ENCODE peak calls at places on chromosomes 13 and 19, in nine cellular contexts. One of them, this sample, is unnamed.

GRCh38 chr13:81907973-81908372 is 1567.0 kb upstream of the SPRY2 start:
- DNase-seq in heart left ventricle: no peak
- DNase-seq in breast epithelium: no peak
- DNase-seq in osteoblast: no peak
- DNase-seq in foreskin fibroblast: no peak
- DNase-seq in GM23248: no peak
- DNase-seq in transverse colon: no peak
- DNase-seq in CD4-positive, CD25-positive, alpha-beta regulatory T cell: no peak
- DNase-seq in right lobe of liver: no peak
- DNase-seq in this sample: no peak

GRCh38 chr13:100454876-100455275 is 133.7 kb downstream of the GGACT start:
- DNase-seq in heart left ventricle: no peak
- DNase-seq in foreskin fibroblast: peak
- DNase-seq in transverse colon: no peak
- DNase-seq in osteoblast: no peak
- DNase-seq in GM23248: peak
- DNase-seq in CD4-positive, CD25-positive, alpha-beta regulatory T cell: peak
- DNase-seq in breast epithelium: no peak
- DNase-seq in right lobe of liver: no peak
- DNase-seq in this sample: no peak

GRCh38 chr13:63864171-63864902 is 2448.7 kb upstream of the PCDH20 start:
- DNase-seq in CD4-positive, CD25-positive, alpha-beta regulatory T cell: no peak
- DNase-seq in heart left ventricle: no peak
- DNase-seq in GM23248: no peak
- DNase-seq in right lobe of liver: no peak
- DNase-seq in foreskin fibroblast: peak
- DNase-seq in breast epithelium: no peak
- DNase-seq in osteoblast: no peak
- DNase-seq in transverse colon: no peak
- DNase-seq in this sample: no peak

GRCh38 chr13:75271851-75272250 is 210.1 kb downstream of the TBC1D4 start:
- DNase-seq in osteoblast: no peak
- DNase-seq in CD4-positive, CD25-positive, alpha-beta regulatory T cell: no peak
- DNase-seq in right lobe of liver: no peak
- DNase-seq in GM23248: peak
- DNase-seq in heart left ventricle: no peak
- DNase-seq in breast epithelium: no peak
- DNase-seq in foreskin fibroblast: peak
- DNase-seq in transverse colon: no peak
- DNase-seq in this sample: no peak

GRCh38 chr19:8396563-8397203 is 6.5 kb downstream of the RAB11B start:
- DNase-seq in CD4-positive, CD25-positive, alpha-beta regulatory T cell: peak
- DNase-seq in osteoblast: peak
- DNase-seq in heart left ventricle: peak
- DNase-seq in right lobe of liver: no peak
- DNase-seq in breast epithelium: peak
- DNase-seq in foreskin fibroblast: peak
- DNase-seq in GM23248: peak
- DNase-seq in transverse colon: peak
- DNase-seq in this sample: peak

GRCh38 chr13:22432690-22433089 is 748.1 kb upstream of the SGCG start:
- DNase-seq in breast epithelium: no peak
- DNase-seq in osteoblast: no peak
- DNase-seq in foreskin fibroblast: no peak
- DNase-seq in GM23248: no peak
- DNase-seq in heart left ventricle: no peak
- DNase-seq in right lobe of liver: no peak
- DNase-seq in CD4-positive, CD25-positive, alpha-beta regulatory T cell: no peak
- DNase-seq in transverse colon: no peak
- DNase-seq in this sample: no peak

GRCh38 chr19:4538601-4538954 is 1.3 kb downstream of the LRG1 start:
- DNase-seq in GM23248: no peak
- DNase-seq in foreskin fibroblast: no peak
- DNase-seq in heart left ventricle: no peak
- DNase-seq in osteoblast: no peak
- DNase-seq in transverse colon: no peak
- DNase-seq in right lobe of liver: no peak
- DNase-seq in CD4-positive, CD25-positive, alpha-beta regulatory T cell: no peak
- DNase-seq in breast epithelium: no peak
- DNase-seq in this sample: no peak

GRCh38 chr13:63481334-63481733 is 2065.7 kb upstream of the PCDH20 start:
- DNase-seq in osteoblast: peak
- DNase-seq in foreskin fibroblast: no peak
- DNase-seq in CD4-positive, CD25-positive, alpha-beta regulatory T cell: no peak
- DNase-seq in right lobe of liver: no peak
- DNase-seq in breast epithelium: no peak
- DNase-seq in GM23248: no peak
- DNase-seq in transverse colon: no peak
- DNase-seq in heart left ventricle: no peak
- DNase-seq in this sample: no peak

GRCh38 chr13:50094615-50095293 is 79.5 kb downstream of the KCNRG start:
- DNase-seq in CD4-positive, CD25-positive, alpha-beta regulatory T cell: no peak
- DNase-seq in transverse colon: no peak
- DNase-seq in heart left ventricle: no peak
- DNase-seq in foreskin fibroblast: no peak
- DNase-seq in GM23248: peak
- DNase-seq in right lobe of liver: no peak
- DNase-seq in osteoblast: peak
- DNase-seq in breast epithelium: no peak
- DNase-seq in this sample: no peak

GRCh38 chr19:17861542-17862402 is 2.1 kb downstream of the RPL18A start:
- DNase-seq in GM23248: no peak
- DNase-seq in right lobe of liver: no peak
- DNase-seq in heart left ventricle: no peak
- DNase-seq in transverse colon: no peak
- DNase-seq in foreskin fibroblast: no peak
- DNase-seq in CD4-positive, CD25-positive, alpha-beta regulatory T cell: no peak
- DNase-seq in breast epithelium: no peak
- DNase-seq in osteoblast: peak
- DNase-seq in this sample: no peak

GRCh38 chr13:23679214-23679613 is 109.0 kb downstream of the TNFRSF19 start:
- DNase-seq in osteoblast: peak
- DNase-seq in heart left ventricle: no peak
- DNase-seq in foreskin fibroblast: no peak
- DNase-seq in right lobe of liver: no peak
- DNase-seq in GM23248: peak
- DNase-seq in transverse colon: no peak
- DNase-seq in breast epithelium: no peak
- DNase-seq in CD4-positive, CD25-positive, alpha-beta regulatory T cell: peak
- DNase-seq in this sample: no peak

DNA sequence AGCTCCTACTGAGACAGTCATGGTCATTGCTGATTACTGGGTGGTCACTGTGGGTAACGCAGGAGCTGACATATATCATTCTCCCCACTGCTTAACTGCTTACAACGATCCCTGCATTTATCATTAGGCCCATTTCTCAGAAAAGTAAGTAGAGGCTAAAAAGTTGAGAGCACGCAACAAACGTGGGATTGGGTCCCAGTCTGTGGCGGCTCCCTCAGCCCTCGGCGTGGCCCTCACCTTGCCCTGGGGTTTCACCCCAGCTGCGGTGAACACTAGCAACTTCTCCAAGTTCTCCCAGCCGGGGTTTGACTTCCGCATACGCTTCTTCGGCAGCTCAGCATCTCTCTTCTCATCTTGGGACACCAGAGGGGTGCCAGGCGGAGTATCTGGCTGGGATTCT is 2.5 kb downstream of the PNKP start:
- DNase-seq in CD4-positive, CD25-positive, alpha-beta regulatory T cell: no peak
- DNase-seq in heart left ventricle: no peak
- DNase-seq in transverse colon: no peak
- DNase-seq in GM23248: no peak
- DNase-seq in foreskin fibroblast: no peak
- DNase-seq in osteoblast: no peak
- DNase-seq in breast epithelium: no peak
- DNase-seq in right lobe of liver: no peak
- DNase-seq in this sample: peak
- H3K4me3 ChIP-seq in CD4-positive, CD25-positive, alpha-beta regulatory T cell: no peak
- H3K4me3 ChIP-seq in heart left ventricle: no peak
- H3K4me3 ChIP-seq in transverse colon: no peak
- H3K4me3 ChIP-seq in GM23248: no peak
- H3K4me3 ChIP-seq in foreskin fibroblast: no peak
- H3K4me3 ChIP-seq in osteoblast: no peak
- H3K4me3 ChIP-seq in breast epithelium: no peak
- H3K4me3 ChIP-seq in right lobe of liver: no peak
- H3K4me3 ChIP-seq in this sample: peak

GRCh38 chr13:27425151-27425917 is 915 bp downstream of the GTF3A start:
- DNase-seq in foreskin fibroblast: no peak
- DNase-seq in breast epithelium: no peak
- DNase-seq in transverse colon: no peak
- DNase-seq in osteoblast: no peak
- DNase-seq in heart left ventricle: no peak
- DNase-seq in right lobe of liver: no peak
- DNase-seq in GM23248: peak
- DNase-seq in CD4-positive, CD25-positive, alpha-beta regulatory T cell: peak
- DNase-seq in this sample: no peak
- H3K4me3 ChIP-seq in foreskin fibroblast: peak
- H3K4me3 ChIP-seq in breast epithelium: peak
- H3K4me3 ChIP-seq in transverse colon: peak
- H3K4me3 ChIP-seq in osteoblast: peak
- H3K4me3 ChIP-seq in heart left ventricle: peak
- H3K4me3 ChIP-seq in right lobe of liver: peak
- H3K4me3 ChIP-seq in GM23248: peak
- H3K4me3 ChIP-seq in CD4-positive, CD25-positive, alpha-beta regulatory T cell: peak
- H3K4me3 ChIP-seq in this sample: peak

GRCh38 chr13:109998808-109999528 is 212.6 kb upstream of the IRS2 start:
- DNase-seq in CD4-positive, CD25-positive, alpha-beta regulatory T cell: no peak
- DNase-seq in heart left ventricle: no peak
- DNase-seq in foreskin fibroblast: peak
- DNase-seq in osteoblast: no peak
- DNase-seq in transverse colon: no peak
- DNase-seq in right lobe of liver: no peak
- DNase-seq in breast epithelium: no peak
- DNase-seq in GM23248: peak
- DNase-seq in this sample: no peak

GRCh38 chr13:110001622-110002275 is 215.4 kb upstream of the IRS2 start:
- DNase-seq in breast epithelium: no peak
- DNase-seq in GM23248: peak
- DNase-seq in transverse colon: no peak
- DNase-seq in CD4-positive, CD25-positive, alpha-beta regulatory T cell: no peak
- DNase-seq in osteoblast: peak
- DNase-seq in right lobe of liver: no peak
- DNase-seq in foreskin fibroblast: no peak
- DNase-seq in heart left ventricle: no peak
- DNase-seq in this sample: no peak

GRCh38 chr13:109999659-110000533 is 213.5 kb upstream of the IRS2 start:
- DNase-seq in CD4-positive, CD25-positive, alpha-beta regulatory T cell: no peak
- DNase-seq in GM23248: no peak
- DNase-seq in breast epithelium: no peak
- DNase-seq in heart left ventricle: no peak
- DNase-seq in transverse colon: no peak
- DNase-seq in right lobe of liver: peak
- DNase-seq in foreskin fibroblast: no peak
- DNase-seq in osteoblast: no peak
- DNase-seq in this sample: no peak

GRCh38 chr13:109998030-109998429 is 211.6 kb upstream of the IRS2 start:
- DNase-seq in breast epithelium: no peak
- DNase-seq in heart left ventricle: no peak
- DNase-seq in right lobe of liver: no peak
- DNase-seq in CD4-positive, CD25-positive, alpha-beta regulatory T cell: no peak
- DNase-seq in foreskin fibroblast: no peak
- DNase-seq in GM23248: no peak
- DNase-seq in transverse colon: no peak
- DNase-seq in osteoblast: no peak
- DNase-seq in this sample: no peak

DNA sequence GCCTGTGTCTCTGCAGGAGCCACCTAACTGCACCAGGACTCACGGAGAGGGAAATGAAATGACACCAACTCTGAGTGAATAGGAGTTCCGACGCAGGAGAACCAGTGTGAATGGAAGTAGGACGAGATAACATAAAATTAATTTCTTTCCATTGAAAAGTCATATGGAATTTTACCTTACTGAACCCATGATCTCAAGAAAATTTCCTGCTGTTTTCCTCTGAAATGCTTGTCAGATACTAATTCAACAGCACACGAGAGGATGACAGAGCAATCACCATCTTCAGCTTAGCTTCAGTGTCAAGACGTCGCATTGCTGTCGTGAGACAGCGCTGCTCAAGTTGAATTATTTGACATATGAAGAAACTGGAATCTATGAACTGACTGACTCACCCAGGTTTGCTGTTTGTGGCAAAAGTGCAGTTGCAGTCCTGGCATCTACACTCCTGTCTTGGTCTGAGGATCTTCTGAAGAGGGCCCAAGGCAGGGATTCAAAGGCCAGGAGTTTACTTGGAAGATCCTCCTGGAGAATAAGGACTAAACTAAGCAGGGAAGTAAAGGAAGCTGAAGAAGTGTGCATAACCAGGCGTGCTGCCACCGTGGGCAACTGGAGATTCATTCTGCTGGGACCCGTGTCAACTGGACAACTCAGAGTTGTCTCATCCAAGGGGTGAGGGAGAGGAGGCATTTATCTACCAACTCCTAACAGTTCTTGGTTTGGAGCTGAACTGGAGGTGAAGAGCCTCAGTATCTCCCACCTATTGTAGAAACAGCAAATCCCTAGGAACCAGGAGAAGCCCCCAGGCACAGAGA is 214.4 kb upstream of the IRS2 start:
- DNase-seq in transverse colon: no peak
- DNase-seq in right lobe of liver: no peak
- DNase-seq in heart left ventricle: no peak
- DNase-seq in breast epithelium: no peak
- DNase-seq in osteoblast: no peak
- DNase-seq in CD4-positive, CD25-positive, alpha-beta regulatory T cell: no peak
- DNase-seq in GM23248: peak
- DNase-seq in foreskin fibroblast: no peak
- DNase-seq in this sample: no peak
- H3K4me3 ChIP-seq in transverse colon: no peak
- H3K4me3 ChIP-seq in right lobe of liver: no peak
- H3K4me3 ChIP-seq in heart left ventricle: no peak
- H3K4me3 ChIP-seq in breast epithelium: no peak
- H3K4me3 ChIP-seq in osteoblast: no peak
- H3K4me3 ChIP-seq in CD4-positive, CD25-positive, alpha-beta regulatory T cell: no peak
- H3K4me3 ChIP-seq in GM23248: no peak
- H3K4me3 ChIP-seq in foreskin fibroblast: no peak
- H3K4me3 ChIP-seq in this sample: no peak

DNA sequence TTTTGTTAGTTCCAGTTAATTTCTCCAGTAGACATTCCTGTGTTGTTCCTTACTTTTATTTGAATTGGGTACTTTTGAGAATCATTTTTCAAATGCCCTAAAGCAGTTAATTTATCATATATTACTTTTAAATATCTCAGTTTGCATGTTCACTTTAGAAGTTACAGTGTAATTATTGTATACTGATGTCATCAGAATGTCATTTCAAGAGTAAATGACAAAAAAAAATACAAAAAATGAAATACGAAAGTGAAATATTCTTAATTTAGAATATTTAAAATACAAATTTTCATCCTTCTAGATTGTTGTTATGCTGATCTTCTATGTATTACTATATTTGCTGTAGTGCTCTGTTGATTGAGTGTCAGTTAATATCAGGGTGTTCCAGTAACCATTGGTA is 114.2 kb downstream of the PAN3 start:
- DNase-seq in foreskin fibroblast: no peak
- DNase-seq in CD4-positive, CD25-positive, alpha-beta regulatory T cell: no peak
- DNase-seq in transverse colon: no peak
- DNase-seq in right lobe of liver: no peak
- DNase-seq in GM23248: no peak
- DNase-seq in heart left ventricle: no peak
- DNase-seq in breast epithelium: no peak
- DNase-seq in osteoblast: no peak
- DNase-seq in this sample: no peak
- H3K4me3 ChIP-seq in foreskin fibroblast: no peak
- H3K4me3 ChIP-seq in CD4-positive, CD25-positive, alpha-beta regulatory T cell: no peak
- H3K4me3 ChIP-seq in transverse colon: no peak
- H3K4me3 ChIP-seq in right lobe of liver: no peak
- H3K4me3 ChIP-seq in GM23248: no peak
- H3K4me3 ChIP-seq in heart left ventricle: no peak
- H3K4me3 ChIP-seq in breast epithelium: no peak
- H3K4me3 ChIP-seq in osteoblast: no peak
- H3K4me3 ChIP-seq in this sample: no peak